ENCODE peak calls at places on chromosomes 1 and 21, in eight cellular contexts. R is pancreas; P is IMR-90; X is prostate gland; M is foreskin keratinocyte; C is GM12865; U is CD4-positive, alpha-beta T cell; J is progenitor cell of endocrine pancreas. S is an unnamed sample.

GRCh38 chr1:25820247-25821111 is 725 bp downstream of the MTFR1L start:
- DNase-seq in R (peak), P (peak), X (no peak), M (peak), C (peak), U (peak), J (no peak), S (peak)

GRCh38 chr1:212470059-212470458 is 37.3 kb downstream of the NENF start:
- DNase-seq in R (no peak), P (peak), X (peak), M (peak), C (no peak), U (no peak), J (no peak), S (no peak)

GRCh38 chr1:17874665-17875064 is 119.5 kb downstream of the ACTL8 start:
- DNase-seq in R (no peak), P (peak), X (no peak), M (peak), C (no peak), U (no peak), J (no peak), S (no peak)

GRCh38 chr1:109274533-109275476 is 8.1 kb downstream of the PSRC1 start:
- DNase-seq in R (peak), P (peak), X (peak), M (peak), C (no peak), U (no peak), J (peak), S (no peak)

GRCh38 chr1:246488674-246489073 is 18.4 kb downstream of the SMYD3 start:
- DNase-seq in R (no peak), P (no peak), X (no peak), M (no peak), C (no peak), U (no peak), J (no peak), S (no peak)

GRCh38 chr1:46285730-46286477 is 17.5 kb downstream of the LRRC41 start:
- DNase-seq in R (no peak), P (no peak), X (no peak), M (no peak), C (no peak), U (no peak), J (no peak), S (peak)

GRCh38 chr21:43306911-43307676 is 119.8 kb downstream of the SIK1 start:
- DNase-seq in R (no peak), P (peak), X (no peak), M (peak), C (peak), U (no peak), J (no peak), S (peak)

GRCh38 chr1:180424848-180425457 is 77.4 kb downstream of the ACBD6 start:
- DNase-seq in R (no peak), P (no peak), X (no peak), M (no peak), C (no peak), U (no peak), J (no peak), S (no peak)

GRCh38 chr1:97832490-97832889 is 88.3 kb downstream of the DPYD start:
- DNase-seq in R (no peak), P (no peak), X (no peak), M (no peak), C (no peak), U (no peak), J (no peak), S (no peak)

GRCh38 chr1:116138277-116138792 is 27.1 kb downstream of the MAB21L3 start:
- DNase-seq in R (no peak), P (no peak), X (no peak), M (no peak), C (no peak), U (no peak), J (no peak), S (no peak)

GRCh38 chr1:32886828-32887414 is 630 bp downstream of the HPCA start:
- DNase-seq in R (no peak), P (no peak), X (no peak), M (no peak), C (no peak), U (no peak), J (no peak), S (no peak)

GRCh38 chr1:24289937-24290595 is 29.1 kb upstream of the GRHL3 start:
- DNase-seq in R (peak), P (peak), X (peak), M (peak), C (no peak), U (no peak), J (no peak), S (no peak)

GRCh38 chr1:67441183-67441582 is 11.0 kb upstream of the SERBP1 start:
- DNase-seq in R (no peak), P (peak), X (no peak), M (no peak), C (peak), U (peak), J (no peak), S (peak)

GRCh38 chr1:229848762-229849677 is 218.0 kb upstream of the GALNT2 start:
- DNase-seq in R (no peak), P (peak), X (no peak), M (no peak), C (peak), U (no peak), J (no peak), S (peak)

GRCh38 chr1:113812661-113813135 is 422 bp upstream of the RSBN1 start:
- DNase-seq in R (no peak), P (no peak), X (no peak), M (no peak), C (no peak), U (no peak), J (no peak), S (peak)

GRCh38 chr1:113809651-113810602 is 2.3 kb downstream of the RSBN1 start:
- DNase-seq in R (no peak), P (peak), X (no peak), M (peak), C (no peak), U (no peak), J (no peak), S (no peak)

GRCh38 chr1:113811353-113811887 is 856 bp downstream of the RSBN1 start:
- DNase-seq in R (no peak), P (peak), X (peak), M (peak), C (peak), U (peak), J (no peak), S (peak)

GRCh38 chr1:113813218-113813617 is 942 bp upstream of the RSBN1 start:
- DNase-seq in R (no peak), P (no peak), X (no peak), M (no peak), C (no peak), U (no peak), J (no peak), S (no peak)

DNA sequence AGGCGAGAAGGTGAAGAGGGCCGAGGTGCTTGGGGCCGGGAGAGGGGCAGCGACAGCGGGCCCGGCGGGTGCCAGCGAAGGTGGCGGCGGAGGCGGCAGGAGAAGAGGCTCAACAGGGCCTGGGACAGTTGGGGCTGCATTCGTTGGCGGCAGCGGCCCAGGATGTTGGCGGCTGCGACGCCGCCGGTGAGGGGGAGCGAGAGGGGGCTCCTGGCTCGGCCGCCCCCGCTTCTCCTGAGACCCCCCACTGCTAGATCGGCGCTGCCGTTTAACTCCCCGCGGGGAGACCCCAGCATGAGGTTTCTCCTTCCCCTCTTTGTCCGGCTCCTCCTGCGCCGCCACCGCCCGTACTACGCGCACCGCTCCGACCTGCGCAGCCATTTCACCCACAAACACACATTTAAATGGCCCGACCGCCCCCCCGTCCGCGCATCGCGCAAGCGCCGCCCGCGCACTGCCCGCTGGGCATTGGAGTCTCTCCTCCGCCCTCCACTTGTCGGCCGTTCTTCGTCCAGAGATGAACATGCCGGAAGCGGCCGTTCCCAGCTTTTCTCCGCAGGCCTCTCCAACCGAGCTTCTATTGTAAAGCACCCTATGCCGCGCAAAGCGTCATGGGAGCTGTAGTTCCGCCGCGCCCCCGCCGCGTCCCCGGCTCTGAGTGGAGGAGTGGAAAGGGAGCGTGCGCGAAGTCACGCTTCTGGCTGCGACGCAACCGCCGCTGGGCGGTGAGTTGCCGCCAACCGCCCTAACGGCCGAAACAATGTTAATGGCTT is at the start of gene RSBN1:
- DNase-seq in R (peak), P (peak), X (peak), M (peak), C (peak), U (peak), J (peak), S (peak)
- TF ChIP-seq CTCF in R (no peak), P (no peak), X (peak), M (peak), C (no peak), U (peak), J (peak), S (no peak)

GRCh38 chr1:145849356-145850165 is 4.1 kb downstream of the NUDT17 start:
- DNase-seq in R (no peak), P (peak), X (no peak), M (no peak), C (no peak), U (no peak), J (no peak), S (no peak)

GRCh38 chr1:145845514-145846161 is at the start of gene NUDT17:
- DNase-seq in R (peak), P (peak), X (peak), M (peak), C (peak), U (peak), J (peak), S (peak)

GRCh38 chr1:145845144-145845513 is 301 bp upstream of the NUDT17 start:
- DNase-seq in R (no peak), P (no peak), X (no peak), M (peak), C (peak), U (no peak), J (no peak), S (no peak)

GRCh38 chr1:145847827-145848226 is 2.4 kb downstream of the NUDT17 start:
- DNase-seq in R (no peak), P (no peak), X (no peak), M (no peak), C (no peak), U (no peak), J (no peak), S (peak)

GRCh38 chr1:145846191-145846590 is 761 bp downstream of the NUDT17 start:
- DNase-seq in R (peak), P (peak), X (no peak), M (peak), C (peak), U (peak), J (no peak), S (peak)
- TF ChIP-seq CTCF in R (peak), P (peak), X (peak), M (peak), C (peak), U (peak), J (peak), S (peak)

GRCh38 chr1:29256979-29257804 is 20.9 kb downstream of the PTPRU start:
- DNase-seq in R (no peak), P (no peak), X (no peak), M (no peak), C (no peak), U (no peak), J (no peak), S (no peak)

GRCh38 chr1:29258189-29258973 is 22.1 kb downstream of the PTPRU start:
- DNase-seq in R (no peak), P (no peak), X (no peak), M (no peak), C (no peak), U (no peak), J (no peak), S (no peak)

GRCh38 chr1:29260531-29260930 is 24.2 kb downstream of the PTPRU start:
- DNase-seq in R (no peak), P (no peak), X (no peak), M (no peak), C (no peak), U (no peak), J (no peak), S (no peak)

GRCh38 chr1:29259802-29260441 is 23.6 kb downstream of the PTPRU start:
- DNase-seq in R (peak), P (no peak), X (no peak), M (no peak), C (no peak), U (peak), J (no peak), S (peak)

GRCh38 chr1:29258974-29259801 is 22.9 kb downstream of the PTPRU start:
- DNase-seq in R (no peak), P (no peak), X (no peak), M (no peak), C (no peak), U (no peak), J (no peak), S (peak)
- TF ChIP-seq CTCF in R (no peak), P (no peak), X (no peak), M (no peak), C (no peak), U (peak), J (no peak), S (no peak)

GRCh38 chr1:209937996-209938959 is at the start of gene SYT14:
- DNase-seq in R (peak), P (peak), X (no peak), M (peak), C (no peak), U (no peak), J (peak), S (no peak)
- TF ChIP-seq CTCF in R (no peak), P (no peak), X (no peak), M (peak), C (no peak), U (no peak), J (peak), S (no peak)

GRCh38 chr1:177334276-177334675 is 163.5 kb downstream of the BRINP2 start:
- DNase-seq in R (no peak), P (no peak), X (no peak), M (peak), C (no peak), U (no peak), J (no peak), S (no peak)
- TF ChIP-seq CTCF in R (no peak), P (no peak), X (no peak), M (peak), C (no peak), U (no peak), J (peak), S (no peak)

GRCh38 chr1:190615818-190616217 is 138.2 kb upstream of the BRINP3 start:
- DNase-seq in R (no peak), P (no peak), X (no peak), M (no peak), C (peak), U (no peak), J (no peak), S (no peak)
- TF ChIP-seq CTCF in R (no peak), P (no peak), X (no peak), M (no peak), C (no peak), U (no peak), J (no peak), S (no peak)

GRCh38 chr1:20593766-20594165 is 4.9 kb downstream of the CDA start:
- DNase-seq in R (no peak), P (no peak), X (no peak), M (no peak), C (no peak), U (no peak), J (no peak), S (no peak)

GRCh38 chr1:20597650-20598049 is 8.8 kb downstream of the CDA start:
- DNase-seq in R (no peak), P (no peak), X (no peak), M (no peak), C (no peak), U (no peak), J (no peak), S (no peak)

GRCh38 chr1:20590313-20590777 is 1.4 kb downstream of the CDA start:
- DNase-seq in R (no peak), P (peak), X (no peak), M (no peak), C (no peak), U (no peak), J (no peak), S (no peak)

GRCh38 chr1:20596106-20596505 is 7.2 kb downstream of the CDA start:
- DNase-seq in R (no peak), P (no peak), X (no peak), M (no peak), C (no peak), U (no peak), J (no peak), S (no peak)

DNA sequence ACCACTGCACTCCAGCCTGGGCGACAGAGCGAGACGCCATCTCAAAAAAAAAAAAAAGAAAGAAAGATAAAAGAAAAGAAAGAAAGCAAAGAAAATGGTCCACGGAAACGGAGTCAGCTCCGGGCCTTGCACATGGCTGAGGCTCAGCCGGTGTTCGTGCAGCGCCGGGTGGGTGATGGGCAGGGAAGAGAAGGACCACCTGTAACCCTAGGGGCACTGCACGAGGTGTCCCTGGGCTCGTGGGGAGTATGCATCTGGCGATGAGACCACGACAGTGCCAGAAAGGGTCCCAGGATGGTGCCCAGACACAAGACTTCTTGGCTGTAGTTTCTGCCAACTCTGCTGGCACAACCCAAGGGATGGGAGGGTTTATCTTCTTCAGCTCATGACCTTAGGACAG is 5.8 kb downstream of the CDA start:
- DNase-seq in R (no peak), P (no peak), X (no peak), M (no peak), C (no peak), U (no peak), J (no peak), S (no peak)
- TF ChIP-seq CTCF in R (no peak), P (no peak), X (no peak), M (no peak), C (no peak), U (no peak), J (no peak), S (no peak)

DNA sequence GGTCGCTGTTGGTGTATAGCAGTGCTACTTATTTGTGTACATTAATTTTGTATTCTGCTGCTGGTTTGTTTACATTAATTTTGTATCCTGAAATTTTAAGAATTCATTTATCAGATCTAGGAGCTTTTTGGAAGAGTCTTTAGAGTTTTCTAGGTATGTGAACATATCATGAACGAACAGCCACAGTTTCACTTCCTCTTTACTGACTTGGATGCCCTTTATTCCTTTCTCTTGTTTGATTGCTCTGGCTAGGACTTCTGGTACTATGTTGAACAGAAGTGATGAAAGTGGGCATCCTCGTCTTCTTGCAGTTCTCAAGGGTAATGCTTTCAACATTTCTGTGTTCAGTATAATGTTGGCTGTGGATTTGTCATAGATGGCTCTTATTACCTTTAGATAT is 1757.9 kb downstream of the BRINP3 start:
- DNase-seq in R (no peak), P (no peak), X (no peak), M (no peak), C (no peak), U (no peak), J (no peak), S (no peak)
- TF ChIP-seq CTCF in R (no peak), P (no peak), X (no peak), M (no peak), C (no peak), U (no peak), J (no peak), S (no peak)

GRCh38 chr1:36217667-36218066 is 6.6 kb upstream of the THRAP3 start:
- DNase-seq in R (no peak), P (peak), X (no peak), M (peak), C (no peak), U (no peak), J (no peak), S (no peak)
- TF ChIP-seq CTCF in R (no peak), P (peak), X (peak), M (peak), C (no peak), U (no peak), J (peak), S (no peak)

DNA sequence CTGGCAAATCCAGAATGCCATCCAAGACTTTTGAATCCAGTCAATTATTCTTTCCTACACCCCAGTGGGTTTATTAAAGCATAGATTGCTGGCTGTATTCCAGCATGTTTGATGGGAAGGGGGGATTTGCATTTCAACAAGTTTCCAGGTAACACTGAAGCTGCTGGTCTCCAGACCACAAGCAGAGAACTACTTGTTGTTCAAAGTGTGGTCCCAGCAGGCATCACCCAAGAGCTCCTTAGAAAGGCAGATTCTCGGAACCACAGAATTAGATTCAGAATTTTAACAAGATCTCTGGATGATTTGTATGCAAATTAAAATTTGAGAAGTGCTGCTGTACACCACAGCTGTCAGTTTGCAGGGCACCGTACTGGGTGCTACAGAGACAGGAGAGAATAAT is 216.3 kb upstream of the FAM78B start:
- DNase-seq in R (no peak), P (no peak), X (no peak), M (no peak), C (no peak), U (no peak), J (no peak), S (no peak)
- TF ChIP-seq CTCF in R (no peak), P (no peak), X (no peak), M (no peak), C (no peak), U (no peak), J (no peak), S (no peak)

S was measured in activated CD8-positive, alpha-beta T cell treated with anti-CD3 and anti-CD28 coated beads for 36 hours.